ENCODE peak calls at places on chromosome 6, in ten cellular contexts. R is tibial nerve, E is ovary, G is GM12878, T is HepG2, F is upper lobe of left lung, C is transverse colon, H is K562, P is esophagus muscularis mucosa, I is sigmoid colon. N is an unnamed sample.

GRCh38 chr6:96157018-96157565 is 141.3 kb downstream of the FUT9 start:
- DNase-seq in R (no peak), E (no peak), G (peak; percentile 28), T (peak; percentile 2), F (no peak), C (no peak), H (no peak), P (no peak), I (no peak), N (no peak)

GRCh38 chr6:167791036-167791779 is 35.5 kb upstream of the AFDN start:
- DNase-seq in R (no peak), E (no peak), G (no peak), T (peak; percentile 53), F (no peak), C (no peak), H (no peak), P (peak; percentile 82), I (no peak), N (no peak)

GRCh38 chr6:105994522-105995402 is 91.4 kb upstream of the PRDM1 start:
- DNase-seq in R (peak; percentile 61), E (peak; percentile 47), G (no peak), T (no peak), F (peak; percentile 90), C (peak; percentile 63), H (no peak), P (no peak), I (peak; percentile 69), N (peak; percentile 57)

GRCh38 chr6:1348675-1349074 is 36.8 kb downstream of the FOXQ1 start:
- DNase-seq in R (no peak), E (no peak), G (no peak), T (no peak), F (no peak), C (peak; percentile 16), H (no peak), P (no peak), I (no peak), N (no peak)

GRCh38 chr6:142696689-142697088 is 248.3 kb downstream of the HIVEP2 start:
- DNase-seq in R (no peak), E (peak; percentile 46), G (no peak), T (no peak), F (peak; percentile 10), C (peak; percentile 44), H (no peak), P (no peak), I (no peak), N (peak; percentile 74)

GRCh38 chr6:135066397-135066796 is 11.8 kb upstream of the HBS1L start:
- DNase-seq in R (no peak), E (no peak), G (no peak), T (no peak), F (no peak), C (no peak), H (no peak), P (no peak), I (no peak), N (no peak)

GRCh38 chr6:144319193-144319592 is 34.1 kb downstream of the UTRN start:
- DNase-seq in R (no peak), E (no peak), G (no peak), T (no peak), F (no peak), C (no peak), H (no peak), P (no peak), I (no peak), N (no peak)

GRCh38 chr6:114087496-114087895 is 116.5 kb upstream of the HDAC2 start:
- DNase-seq in R (no peak), E (no peak), G (no peak), T (no peak), F (no peak), C (no peak), H (no peak), P (no peak), I (no peak), N (no peak)

GRCh38 chr6:111711476-111711875 is 105.8 kb upstream of the TRAF3IP2 start:
- DNase-seq in R (no peak), E (peak; percentile 65), G (no peak), T (no peak), F (no peak), C (peak; percentile 54), H (no peak), P (no peak), I (peak; percentile 76), N (peak; percentile 53)

GRCh38 chr6:125025164-125025854 is 63.1 kb downstream of the RNF217 start:
- DNase-seq in R (no peak), E (no peak), G (no peak), T (no peak), F (no peak), C (no peak), H (no peak), P (no peak), I (no peak), N (no peak)

GRCh38 chr6:125019873-125020272 is 57.6 kb downstream of the RNF217 start:
- DNase-seq in R (no peak), E (no peak), G (no peak), T (no peak), F (no peak), C (no peak), H (no peak), P (no peak), I (no peak), N (no peak)

GRCh38 chr6:125020385-125020784 is 58.1 kb downstream of the RNF217 start:
- DNase-seq in R (no peak), E (no peak), G (no peak), T (no peak), F (no peak), C (no peak), H (no peak), P (no peak), I (no peak), N (no peak)

GRCh38 chr6:125019281-125019680 is 57.0 kb downstream of the RNF217 start:
- DNase-seq in R (no peak), E (no peak), G (no peak), T (no peak), F (no peak), C (no peak), H (no peak), P (no peak), I (no peak), N (no peak)

GRCh38 chr6:125022391-125022989 is 60.3 kb downstream of the RNF217 start:
- DNase-seq in R (no peak), E (no peak), G (no peak), T (no peak), F (no peak), C (peak; percentile 20), H (peak; percentile 30), P (no peak), I (no peak), N (no peak)
- TF ChIP-seq EP300 in R (no peak), E (no peak), G (no peak), T (no peak), F (no peak), C (no peak), H (no peak), P (no peak), I (no peak), N (no peak)

DNA sequence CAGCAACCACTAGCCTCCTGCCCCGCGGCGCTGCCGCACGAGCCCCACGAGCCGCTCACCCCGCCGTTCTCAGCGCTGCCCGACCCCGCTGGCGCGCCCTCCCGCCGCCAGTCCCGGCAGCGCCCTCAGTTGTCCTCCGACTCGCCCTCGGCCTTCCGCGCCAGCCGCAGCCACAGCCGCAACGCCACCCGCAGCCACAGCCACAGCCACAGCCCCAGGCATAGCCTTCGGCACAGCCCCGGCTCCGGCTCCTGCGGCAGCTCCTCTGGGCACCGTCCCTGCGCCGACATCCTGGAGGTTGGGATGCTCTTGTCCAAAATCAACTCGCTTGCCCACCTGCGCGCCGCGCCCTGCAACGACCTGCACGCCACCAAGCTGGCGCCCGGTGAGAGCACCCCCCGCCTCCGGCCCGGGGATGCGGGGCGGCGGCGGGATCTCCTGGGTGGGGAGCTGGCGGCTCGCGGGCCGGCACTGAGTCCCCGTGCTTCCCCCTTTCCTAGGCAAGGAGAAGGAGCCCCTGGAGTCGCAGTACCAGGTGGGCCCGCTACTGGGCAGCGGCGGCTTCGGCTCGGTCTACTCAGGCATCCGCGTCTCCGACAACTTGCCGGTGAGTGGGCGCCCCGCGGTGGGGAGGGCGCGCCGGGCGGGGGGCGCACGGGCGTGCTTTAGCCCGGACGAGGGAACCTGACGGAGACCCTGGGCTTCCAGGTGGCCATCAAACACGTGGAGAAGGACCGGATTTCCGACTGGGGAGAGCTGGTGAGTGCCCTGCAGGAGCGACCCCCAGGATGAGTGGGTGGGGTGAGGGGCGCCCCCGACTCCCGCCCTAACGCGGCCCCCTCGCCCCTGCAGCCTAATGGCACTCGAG is 555 bp downstream of the PIM1 start:
- DNase-seq in R (no peak), E (peak; percentile 65), G (no peak), T (no peak), F (peak; percentile 92), C (peak; percentile 59), H (no peak), P (no peak), I (peak; percentile 88), N (peak; percentile 50)
- TF ChIP-seq CTCF in R (peak; percentile 23), E (peak; percentile 19), G (peak; percentile 18), T (peak; percentile 19), F (peak; percentile 69), C (peak; percentile 57), H (peak; percentile 35), P (peak; percentile 32), I (peak; percentile 41), N (no peak)

GRCh38 chr6:170187669-170188566 is 103.0 kb downstream of the DLL1 start:
- DNase-seq in R (peak; percentile 2), E (no peak), G (no peak), T (no peak), F (no peak), C (no peak), H (no peak), P (peak; percentile 70), I (no peak), N (no peak)
- H3K27me3 ChIP-seq in R (no peaks in the 10 kb centered on the region), E (no peaks in the 10 kb centered on the region), G (no peaks in the 10 kb centered on the region), T (peaks cover 59% of the 10 kb centered on the region), F (no peaks in the 10 kb centered on the region), C (no peaks in the 10 kb centered on the region), H (peaks cover 13% of the 10 kb centered on the region), P (no peaks in the 10 kb centered on the region), I (no peaks in the 10 kb centered on the region), N (no peaks in the 10 kb centered on the region)

DNA sequence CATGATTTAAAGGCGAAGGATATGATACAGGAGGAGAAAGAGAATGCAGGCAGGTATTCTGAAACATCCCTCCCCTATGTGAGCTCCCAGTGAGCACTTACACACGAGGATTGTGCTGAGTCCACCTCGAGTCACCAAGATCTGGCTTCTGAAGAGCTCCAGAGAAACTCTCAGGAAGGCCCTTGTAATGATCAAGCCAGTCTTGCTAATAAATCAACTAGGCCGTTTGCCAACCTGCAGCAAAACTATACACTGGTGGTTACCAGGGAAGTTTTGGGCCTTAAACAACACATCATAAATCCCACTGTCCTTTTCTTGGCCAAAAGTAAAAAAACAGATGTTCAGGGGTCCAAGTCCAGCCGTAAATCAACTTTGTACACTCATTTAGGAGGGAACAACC is 79.2 kb downstream of the STXBP5 start:
- DNase-seq in R (no peak), E (no peak), G (no peak), T (no peak), F (no peak), C (peak; percentile 10), H (no peak), P (no peak), I (no peak), N (no peak)
- TF ChIP-seq EP300 in R (no peak), E (no peak), G (no peak), T (no peak), F (no peak), C (no peak), H (no peak), P (no peak), I (no peak), N (no peak)